ENCODE peak calls at places on chromosomes 16 and 17, in eight cellular contexts. S is left lung, H is AG10803, E is GM19239, B is left colon, L is neuronal stem cell, K is AML-193, C is EL. Q is an unnamed sample.

GRCh38 chr16:424033-424622 is 1.3 kb upstream of the RAB11FIP3 start:
- DNase-seq in S (peak; percentile 41), H (peak; percentile 100), E (no peak), B (peak; percentile 66), L (no peak), K (no peak), C (peak; percentile 99), Q (no peak)

GRCh38 chr17:50845260-50846147 is 10.1 kb downstream of the WFIKKN2 start:
- DNase-seq in S (no peak), H (peak; percentile 61), E (no peak), B (no peak), L (no peak), K (no peak), C (peak; percentile 65), Q (no peak)

GRCh38 chr17:20896153-20896649 is 146.6 kb downstream of the USP22 start:
- DNase-seq in S (no peak), H (peak; percentile 6), E (no peak), B (no peak), L (no peak), K (no peak), C (peak; percentile 23), Q (no peak)

GRCh38 chr16:88453621-88454314 is 688 bp downstream of the ZFPM1 start:
- DNase-seq in S (no peak), H (no peak), E (no peak), B (no peak), L (no peak), K (no peak), C (peak; percentile 43), Q (no peak)

GRCh38 chr16:14628806-14629611 is 1.1 kb downstream of the PARN start:
- DNase-seq in S (no peak), H (no peak), E (no peak), B (no peak), L (no peak), K (no peak), C (no peak), Q (no peak)

GRCh38 chr16:53664724-53665345 is 38.8 kb downstream of the RPGRIP1L start:
- DNase-seq in S (no peak), H (peak; percentile 100), E (no peak), B (no peak), L (no peak), K (no peak), C (peak; percentile 93), Q (no peak)

GRCh38 chr16:58462089-58462488 is 37.9 kb upstream of the NDRG4 start:
- DNase-seq in S (no peak), H (no peak), E (no peak), B (no peak), L (no peak), K (no peak), C (no peak), Q (no peak)

GRCh38 chr16:67547423-67548264 is 14.7 kb upstream of the CTCF start:
- DNase-seq in S (peak; percentile 39), H (no peak), E (no peak), B (peak; percentile 39), L (no peak), K (no peak), C (no peak), Q (no peak)

GRCh38 chr16:71559855-71560254 is 17.0 kb downstream of the TAT start:
- DNase-seq in S (no peak), H (no peak), E (no peak), B (no peak), L (no peak), K (no peak), C (no peak), Q (no peak)

GRCh38 chr17:42784361-42784760 is 4.0 kb downstream of the WNK4 start:
- DNase-seq in S (no peak), H (no peak), E (no peak), B (no peak), L (no peak), K (no peak), C (no peak), Q (no peak)

GRCh38 chr16:74775255-74775654 is 635 bp upstream of the FA2H start:
- DNase-seq in S (no peak), H (no peak), E (no peak), B (no peak), L (no peak), K (no peak), C (no peak), Q (no peak)

GRCh38 chr17:82930924-82931695 is 91.3 kb upstream of the ZNF750 start:
- DNase-seq in S (no peak), H (no peak), E (no peak), B (peak; percentile 19), L (no peak), K (no peak), C (no peak), Q (no peak)

GRCh38 chr16:84093120-84093878 is 23.4 kb downstream of the MBTPS1 start:
- DNase-seq in S (no peak), H (no peak), E (no peak), B (peak; percentile 48), L (no peak), K (no peak), C (no peak), Q (no peak)

GRCh38 chr17:46818319-46818928 is at the start of gene WNT3:
- DNase-seq in S (no peak), H (no peak), E (no peak), B (no peak), L (no peak), K (no peak), C (peak; percentile 32), Q (no peak)

GRCh38 chr16:89103156-89103555 is 9.5 kb downstream of the ACSF3 start:
- DNase-seq in S (no peak), H (no peak), E (no peak), B (peak; percentile 87), L (no peak), K (no peak), C (no peak), Q (no peak)

GRCh38 chr17:40371261-40371929 is 6.9 kb upstream of the GJD3 start:
- DNase-seq in S (no peak), H (no peak), E (no peak), B (no peak), L (no peak), K (no peak), C (no peak), Q (no peak)

GRCh38 chr17:78568494-78569115 is 8.6 kb downstream of the DNAH17 start:
- DNase-seq in S (no peak), H (peak; percentile 20), E (no peak), B (no peak), L (no peak), K (no peak), C (peak; percentile 15), Q (peak; percentile 80)

GRCh38 chr16:89581861-89582563 is 6.5 kb downstream of the CPNE7 start:
- DNase-seq in S (no peak), H (peak; percentile 59), E (no peak), B (peak; percentile 73), L (no peak), K (no peak), C (peak; percentile 64), Q (no peak)

GRCh38 chr17:77098884-77099545 is 41.8 kb upstream of the SEC14L1 start:
- DNase-seq in S (peak; percentile 50), H (peak; percentile 88), E (no peak), B (no peak), L (no peak), K (peak; percentile 80), C (no peak), Q (peak; percentile 75)

GRCh38 chr16:87897563-87898505 is 28.5 kb upstream of the SLC7A5 start:
- DNase-seq in S (no peak), H (no peak), E (no peak), B (no peak), L (no peak), K (no peak), C (no peak), Q (no peak)

GRCh38 chr17:28925912-28926365 is 23.1 kb upstream of the DHRS13 start:
- DNase-seq in S (no peak), H (peak; percentile 89), E (peak; percentile 30), B (no peak), L (no peak), K (peak; percentile 94), C (peak; percentile 85), Q (peak; percentile 77)

GRCh38 chr16:23035240-23035639 is 114.0 kb downstream of the USP31 start:
- DNase-seq in S (no peak), H (no peak), E (no peak), B (no peak), L (no peak), K (no peak), C (no peak), Q (no peak)

GRCh38 chr17:63665527-63666214 is 34.3 kb downstream of the LIMD2 start:
- DNase-seq in S (no peak), H (no peak), E (no peak), B (no peak), L (no peak), K (peak; percentile 100), C (no peak), Q (peak; percentile 65)

GRCh38 chr17:72587773-72588511 is 467.1 kb downstream of the SOX9 start:
- DNase-seq in S (no peak), H (no peak), E (no peak), B (peak; percentile 59), L (no peak), K (no peak), C (no peak), Q (no peak)

GRCh38 chr16:75462804-75463203 is 1.7 kb downstream of the TMEM170A start:
- DNase-seq in S (no peak), H (no peak), E (no peak), B (no peak), L (no peak), K (peak; percentile 49), C (no peak), Q (no peak)

GRCh38 chr16:81901483-81901882 is 109.8 kb downstream of the SDR42E1 start:
- DNase-seq in S (no peak), H (peak; percentile 3), E (no peak), B (no peak), L (no peak), K (no peak), C (peak; percentile 58), Q (no peak)

GRCh38 chr17:74012465-74012864 is 191.0 kb upstream of the RPL38 start:
- DNase-seq in S (no peak), H (no peak), E (no peak), B (no peak), L (no peak), K (no peak), C (no peak), Q (peak; percentile 57)

GRCh38 chr17:45184144-45184543 is 22.5 kb downstream of the HEXIM2 start:
- DNase-seq in S (no peak), H (no peak), E (no peak), B (no peak), L (no peak), K (no peak), C (no peak), Q (no peak)

GRCh38 chr16:27366687-27367462 is 35.1 kb upstream of the IL21R start:
- DNase-seq in S (no peak), H (no peak), E (no peak), B (no peak), L (no peak), K (no peak), C (no peak), Q (no peak)

GRCh38 chr17:75557075-75557851 is 30.3 kb upstream of the MYO15B start:
- DNase-seq in S (peak; percentile 84), H (peak; percentile 9), E (no peak), B (peak; percentile 90), L (no peak), K (no peak), C (peak; percentile 82), Q (no peak)

GRCh38 chr16:49018259-49018931 is 263.2 kb downstream of the CBLN1 start:
- DNase-seq in S (no peak), H (no peak), E (no peak), B (no peak), L (no peak), K (no peak), C (no peak), Q (no peak)

GRCh38 chr16:54034684-54035083 is 251.9 kb downstream of the IRX3 start:
- DNase-seq in S (no peak), H (no peak), E (no peak), B (no peak), L (no peak), K (no peak), C (peak; percentile 2), Q (no peak)